ENCODE peak calls at places on chromosomes 7 and 10, in six cellular contexts. One of them, this sample, is unnamed.

GRCh38 chr7:121126801-121127534 is 138.5 kb downstream of the CPED1 start:
- DNase-seq in NCI-H1048: no peak
- DNase-seq in HT1080: peak
- DNase-seq in KBM-7: no peak
- DNase-seq in adrenal gland: no peak
- DNase-seq in EL: peak
- DNase-seq in this sample: no peak

GRCh38 chr7:80393786-80394185 is 118.1 kb downstream of the GNAT3 start:
- DNase-seq in NCI-H1048: no peak
- DNase-seq in HT1080: no peak
- DNase-seq in KBM-7: no peak
- DNase-seq in adrenal gland: no peak
- DNase-seq in EL: no peak
- DNase-seq in this sample: no peak

GRCh38 chr7:120774481-120774880 is 83.5 kb downstream of the TSPAN12 start:
- DNase-seq in NCI-H1048: no peak
- DNase-seq in HT1080: no peak
- DNase-seq in KBM-7: no peak
- DNase-seq in adrenal gland: no peak
- DNase-seq in EL: no peak
- DNase-seq in this sample: no peak

GRCh38 chr10:1117651-1118050 is 61.5 kb downstream of the WDR37 start:
- DNase-seq in NCI-H1048: no peak
- DNase-seq in HT1080: no peak
- DNase-seq in KBM-7: no peak
- DNase-seq in adrenal gland: no peak
- DNase-seq in EL: no peak
- DNase-seq in this sample: no peak

GRCh38 chr10:75284097-75284485 is 48.3 kb upstream of the COMTD1 start:
- DNase-seq in NCI-H1048: no peak
- DNase-seq in HT1080: no peak
- DNase-seq in KBM-7: no peak
- DNase-seq in adrenal gland: no peak
- DNase-seq in EL: no peak
- DNase-seq in this sample: no peak

GRCh38 chr7:55534262-55534915 is 37.9 kb downstream of the VOPP1 start:
- DNase-seq in NCI-H1048: no peak
- DNase-seq in HT1080: peak
- DNase-seq in KBM-7: peak
- DNase-seq in adrenal gland: no peak
- DNase-seq in EL: peak
- DNase-seq in this sample: no peak

GRCh38 chr7:28714452-28715120 is 243.5 kb downstream of the TRIL start:
- DNase-seq in NCI-H1048: no peak
- DNase-seq in HT1080: no peak
- DNase-seq in KBM-7: no peak
- DNase-seq in adrenal gland: no peak
- DNase-seq in EL: no peak
- DNase-seq in this sample: no peak

GRCh38 chr7:36863901-36864701 is 139.8 kb upstream of the AOAH start:
- DNase-seq in NCI-H1048: no peak
- DNase-seq in HT1080: no peak
- DNase-seq in KBM-7: no peak
- DNase-seq in adrenal gland: peak
- DNase-seq in EL: no peak
- DNase-seq in this sample: no peak

GRCh38 chr10:125137601-125138438 is 22.5 kb downstream of the CTBP2 start:
- DNase-seq in NCI-H1048: no peak
- DNase-seq in HT1080: no peak
- DNase-seq in KBM-7: no peak
- DNase-seq in adrenal gland: peak
- DNase-seq in EL: no peak
- DNase-seq in this sample: no peak